ENCODE peak calls at places on chromosomes 3 and 15, in four cellular contexts. G, U, K and N are unnamed samples.

GRCh38 chr15:69275933-69276565 is 22.7 kb upstream of the PAQR5 start:
- DNase-seq in G (no peak), U (no peak), K (no peak), N (no peak)

GRCh38 chr3:109994853-109995252 is 657.5 kb upstream of the DPPA4 start:
- DNase-seq in G (no peak), U (no peak), K (no peak), N (no peak)

GRCh38 chr3:139121513-139122220 is 77.0 kb upstream of the PRR23C start:
- DNase-seq in G (no peak), U (no peak), K (no peak), N (no peak)

GRCh38 chr15:84955089-84955848 is 26.4 kb upstream of the PDE8A start:
- DNase-seq in G (peak), U (peak), K (peak), N (peak)

GRCh38 chr15:45431502-45431901 is 53.2 kb upstream of the GATM start:
- DNase-seq in G (no peak), U (no peak), K (no peak), N (no peak)

GRCh38 chr3:112005091-112005672 is 6.5 kb downstream of the TAGLN3 start:
- DNase-seq in G (no peak), U (no peak), K (no peak), N (no peak)

GRCh38 chr3:16253601-16254000 is 11.1 kb downstream of the DPH3 start:
- DNase-seq in G (no peak), U (no peak), K (no peak), N (no peak)

GRCh38 chr15:91780387-91780786 is 73.1 kb upstream of the SLCO3A1 start:
- DNase-seq in G (no peak), U (no peak), K (no peak), N (no peak)

GRCh38 chr3:13064964-13065363 is 8.3 kb downstream of the IQSEC1 start:
- DNase-seq in G (no peak), U (no peak), K (no peak), N (no peak)

GRCh38 chr15:79769081-79769481 is 127.7 kb downstream of the MTHFS start:
- DNase-seq in G (no peak), U (no peak), K (no peak), N (no peak)

GRCh38 chr3:183144403-183144802 is 18.1 kb downstream of the LAMP3 start:
- DNase-seq in G (no peak), U (no peak), K (no peak), N (no peak)

GRCh38 chr3:43699864-43700263 is 9.1 kb downstream of the ABHD5 start:
- DNase-seq in G (no peak), U (peak), K (no peak), N (no peak)

GRCh38 chr15:33132722-33133345 is 61.7 kb downstream of the FMN1 start:
- DNase-seq in G (peak), U (peak), K (peak), N (peak)

GRCh38 chr15:60648928-60649679 is 170.2 kb upstream of the ICE2 start:
- DNase-seq in G (no peak), U (no peak), K (no peak), N (no peak)

GRCh38 chr15:52857937-52858336 is 67.8 kb upstream of the ONECUT1 start:
- DNase-seq in G (no peak), U (no peak), K (no peak), N (no peak)

GRCh38 chr15:29968099-29968892 is 114.5 kb upstream of the GOLGA8J start:
- DNase-seq in G (no peak), U (no peak), K (peak), N (peak)

GRCh38 chr3:156548041-156548687 is 6.8 kb downstream of the SSR3 start:
- DNase-seq in G (no peak), U (no peak), K (no peak), N (no peak)

GRCh38 chr15:60423540-60423939 is 25.8 kb upstream of the ANXA2 start:
- DNase-seq in G (no peak), U (peak), K (no peak), N (no peak)

GRCh38 chr3:40504636-40505430 is 1.0 kb upstream of the ZNF620 start:
- DNase-seq in G (no peak), U (no peak), K (no peak), N (no peak)